ENCODE peak calls at places on chromosome 2, in four cellular contexts. P, O, D and Q are unnamed samples.

GRCh38 chr2:102592601-102593000 is 26.8 kb upstream of the SLC9A2 start:
- DNase-seq in D (no peak), P (no peak), O (no peak), Q (no peak)

GRCh38 chr2:24076849-24077534 is 866 bp upstream of the SF3B6 start:
- DNase-seq in D (peak; percentile 26), P (no peak), O (no peak), Q (no peak)

GRCh38 chr2:186995092-186995491 is 146.1 kb upstream of the ZSWIM2 start:
- DNase-seq in D (no peak), P (no peak), O (no peak), Q (no peak)

GRCh38 chr2:127086800-127087737 is 19.9 kb downstream of the BIN1 start:
- DNase-seq in O (peak; percentile 87), P (peak; percentile 89), D (no peak), Q (peak; percentile 71)

GRCh38 chr2:170396799-170397459 is 219.0 kb downstream of the MYO3B start:
- DNase-seq in P (no peak), D (peak; percentile 3), O (no peak), Q (no peak)

GRCh38 chr2:237131749-237132148 is 46.1 kb downstream of the COPS8 start:
- DNase-seq in D (no peak), P (no peak), O (no peak), Q (no peak)

GRCh38 chr2:60641866-60642788 is 88.7 kb upstream of the BCL11A start:
- DNase-seq in P (no peak), D (peak; percentile 26), O (no peak), Q (peak; percentile 13)

GRCh38 chr2:99880148-99880983 is 262.0 kb downstream of the AFF3 start:
- DNase-seq in P (no peak), D (no peak), O (no peak), Q (no peak)

GRCh38 chr2:238929242-238930081 is 81.6 kb downstream of the TWIST2 start:
- DNase-seq in D (no peak), P (peak; percentile 52), O (peak; percentile 87), Q (no peak)

GRCh38 chr2:207770602-207771404 is 1.1 kb upstream of the FZD5 start:
- DNase-seq in D (no peak), O (peak; percentile 67), P (peak; percentile 83), Q (peak; percentile 33)

GRCh38 chr2:96271995-96272394 is 6.0 kb downstream of the CIAO1 start:
- DNase-seq in P (no peak), D (no peak), O (no peak), Q (no peak)
- TF ChIP-seq POLR2AphosphoS5 in P (no peak), D (no peak), O (no peak), Q (no peak)

DNA sequence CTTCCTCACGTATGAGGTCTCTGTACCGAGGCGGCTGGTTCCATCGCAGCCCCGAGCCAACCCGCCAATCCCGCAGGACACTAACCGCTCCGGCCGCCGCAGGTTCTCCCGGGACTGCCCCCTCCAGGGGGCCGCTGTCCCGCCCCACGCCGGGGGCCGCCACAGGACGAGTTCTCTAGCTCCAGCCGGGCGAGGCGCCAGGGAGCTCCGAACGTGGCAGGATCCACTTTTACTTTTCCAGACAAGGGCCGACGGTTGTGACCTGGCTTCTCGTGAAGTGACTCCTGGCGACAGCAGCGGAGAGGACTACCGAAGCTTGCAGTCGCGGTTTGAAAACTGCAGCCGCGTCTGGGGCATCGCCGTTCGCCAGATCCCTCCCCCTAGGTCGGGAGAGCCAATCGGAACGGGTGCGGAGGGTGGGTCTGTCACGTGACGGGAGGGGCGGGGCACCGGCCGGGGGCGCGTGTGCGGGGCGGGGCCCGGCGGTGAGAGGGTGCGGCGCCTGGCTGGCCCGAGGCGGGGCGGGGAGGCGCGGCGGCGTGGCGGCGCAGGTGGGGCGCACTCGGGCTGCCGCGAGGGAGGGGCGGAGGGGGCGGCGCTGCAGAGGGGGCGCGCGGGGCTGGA is at the start of gene STK17B:
- DNase-seq in P (peak; percentile 99), D (peak; percentile 81), O (peak; percentile 98), Q (peak; percentile 81)
- TF ChIP-seq POLR2AphosphoS5 in P (peak; percentile 100), D (peak; percentile 98), O (peak; percentile 97), Q (peak; percentile 99)

GRCh38 chr2:235495373-235496238 is 1.8 kb downstream of the AGAP1 start:
- DNase-seq in O (no peak), D (no peak), P (no peak), Q (no peak)

GRCh38 chr2:235492850-235493344 is 946 bp upstream of the AGAP1 start:
- DNase-seq in O (peak; percentile 68), D (no peak), P (no peak), Q (no peak)

GRCh38 chr2:235493402-235493774 is 455 bp upstream of the AGAP1 start:
- DNase-seq in O (peak; percentile 84), D (no peak), P (no peak), Q (no peak)

GRCh38 chr2:235494716-235495372 is 1.0 kb downstream of the AGAP1 start:
- DNase-seq in P (no peak), D (no peak), O (peak; percentile 72), Q (no peak)

DNA sequence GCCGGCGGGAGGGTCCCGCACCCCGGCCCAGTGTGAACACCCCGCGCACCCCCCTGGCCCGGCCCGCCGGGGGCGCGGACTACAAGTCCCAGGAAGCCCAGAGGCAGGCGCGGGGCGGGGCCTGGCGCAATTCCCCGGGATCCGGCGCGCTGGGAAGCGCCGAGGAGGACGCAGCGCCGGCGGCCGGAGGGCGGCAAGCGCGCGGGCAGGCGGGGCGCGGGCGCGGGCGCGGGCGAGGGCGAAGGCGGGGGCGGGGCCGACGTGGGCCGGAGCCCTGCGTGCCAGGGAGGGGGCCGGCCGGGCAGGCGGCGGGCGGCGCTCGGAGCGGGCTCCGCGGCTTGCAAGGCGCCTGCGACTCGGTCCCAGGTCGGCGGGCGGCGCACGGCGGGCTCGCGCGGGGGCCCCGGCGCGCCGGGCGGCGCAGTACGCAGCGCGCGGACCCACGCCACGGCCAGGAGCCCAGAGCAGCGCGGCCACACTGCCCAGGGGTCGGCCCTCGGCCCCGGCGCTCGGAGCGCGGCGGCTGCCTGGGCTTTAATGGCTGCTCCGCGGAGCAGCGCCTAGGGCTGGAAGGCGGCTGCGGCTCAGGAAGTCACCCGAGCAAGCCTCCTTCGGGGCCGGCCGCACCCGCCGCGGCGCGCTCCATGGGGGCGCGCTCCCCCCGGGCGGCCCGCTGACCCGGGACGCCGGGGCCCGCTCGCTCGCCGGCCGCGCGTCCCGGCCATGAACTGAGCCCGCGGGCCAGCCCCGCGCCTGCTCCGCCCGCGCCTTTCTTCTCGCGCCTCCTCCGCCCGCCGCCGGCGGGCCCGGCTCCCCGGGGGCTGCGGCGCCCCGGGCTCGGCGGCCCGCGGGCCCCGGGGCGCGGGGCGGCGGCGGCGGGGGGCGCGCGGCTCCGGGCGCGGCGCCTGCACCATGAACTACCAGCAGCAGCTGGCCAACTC is at the start of gene AGAP1:
- DNase-seq in O (peak; percentile 93), P (peak; percentile 81), D (no peak), Q (no peak)
- TF ChIP-seq POLR2AphosphoS5 in O (no peak), P (peak; percentile 61), D (no peak), Q (no peak)

GRCh38 chr2:5692561-5693287 is 540 bp downstream of the SOX11 start:
- DNase-seq in O (no peak), D (no peak), P (peak; percentile 69), Q (no peak)
- TF ChIP-seq POLR2AphosphoS5 in O (no peak), D (no peak), P (no peak), Q (no peak)

GRCh38 chr2:73700111-73700510 is 37.0 kb downstream of the TPRKB start:
- DNase-seq in P (no peak), D (no peak), O (no peak), Q (no peak)
- TF ChIP-seq POLR2AphosphoS5 in P (no peak), D (no peak), O (no peak), Q (no peak)

GRCh38 chr2:190977505-190977904 is 36.5 kb downstream of the STAT1 start:
- DNase-seq in O (no peak), P (no peak), D (no peak), Q (no peak)
- TF ChIP-seq POLR2AphosphoS5 in O (no peak), P (no peak), D (no peak), Q (peak; percentile 69)

DNA sequence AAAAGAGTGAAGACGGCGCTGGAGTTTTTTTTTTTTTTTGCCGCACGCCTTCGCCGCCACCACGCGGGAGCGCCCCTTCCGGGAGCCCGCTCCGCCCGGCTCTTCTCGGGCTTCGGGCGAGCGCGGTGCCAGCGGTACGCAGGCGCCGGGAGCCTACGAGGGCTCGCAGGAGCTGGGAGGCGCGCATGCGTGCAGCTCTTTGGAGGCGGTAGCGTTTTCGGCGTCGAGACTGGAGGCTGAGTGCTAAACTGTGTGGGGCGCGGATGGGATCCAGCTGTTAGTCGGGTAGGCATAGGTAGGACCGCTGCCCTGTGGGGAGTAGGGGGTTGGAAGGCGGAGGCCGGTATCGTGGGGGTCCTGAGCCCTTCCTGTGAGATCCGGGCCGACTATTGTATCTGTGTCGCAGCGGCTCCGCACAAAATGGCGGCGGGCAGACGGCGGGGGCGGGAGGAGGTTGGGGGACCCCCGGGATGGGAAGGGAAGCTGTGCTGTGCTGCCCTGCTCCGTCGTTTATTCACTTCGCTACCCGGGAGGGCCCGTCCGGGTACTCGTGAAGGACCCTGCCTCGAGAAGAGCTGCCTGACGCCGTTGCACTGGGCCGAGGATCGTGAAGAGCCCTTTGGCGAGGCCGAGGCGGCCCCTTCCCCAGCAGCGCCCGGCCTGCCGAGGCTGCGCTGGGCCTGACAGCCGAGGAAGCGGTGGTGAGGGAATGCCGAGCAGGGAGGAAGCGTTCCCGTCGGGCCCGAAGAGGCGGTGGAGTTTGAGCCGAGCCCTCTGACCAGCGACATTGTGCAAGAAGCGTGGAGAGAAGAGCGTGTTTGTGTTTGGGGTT is at the start of gene ZNF638:
- DNase-seq in P (peak; percentile 98), D (peak; percentile 87), O (peak; percentile 95), Q (peak; percentile 93)
- TF ChIP-seq POLR2AphosphoS5 in P (peak; percentile 96), D (peak; percentile 75), O (peak; percentile 92), Q (peak; percentile 91)

GRCh38 chr2:240603846-240604245 is 17.3 kb downstream of the CAPN10 start:
- DNase-seq in D (no peak), O (peak; percentile 50), P (peak; percentile 66), Q (no peak)

GRCh38 chr2:240605867-240606743 is 19.2 kb upstream of the GPR35 start:
- DNase-seq in O (peak; percentile 52), P (peak; percentile 64), D (no peak), Q (no peak)

GRCh38 chr2:240603081-240603835 is 16.7 kb downstream of the CAPN10 start:
- DNase-seq in O (peak; percentile 46), D (no peak), P (peak; percentile 70), Q (no peak)

GRCh38 chr2:240604291-240604938 is 17.9 kb downstream of the CAPN10 start:
- DNase-seq in D (no peak), P (peak; percentile 89), O (peak; percentile 68), Q (peak; percentile 65)

DNA sequence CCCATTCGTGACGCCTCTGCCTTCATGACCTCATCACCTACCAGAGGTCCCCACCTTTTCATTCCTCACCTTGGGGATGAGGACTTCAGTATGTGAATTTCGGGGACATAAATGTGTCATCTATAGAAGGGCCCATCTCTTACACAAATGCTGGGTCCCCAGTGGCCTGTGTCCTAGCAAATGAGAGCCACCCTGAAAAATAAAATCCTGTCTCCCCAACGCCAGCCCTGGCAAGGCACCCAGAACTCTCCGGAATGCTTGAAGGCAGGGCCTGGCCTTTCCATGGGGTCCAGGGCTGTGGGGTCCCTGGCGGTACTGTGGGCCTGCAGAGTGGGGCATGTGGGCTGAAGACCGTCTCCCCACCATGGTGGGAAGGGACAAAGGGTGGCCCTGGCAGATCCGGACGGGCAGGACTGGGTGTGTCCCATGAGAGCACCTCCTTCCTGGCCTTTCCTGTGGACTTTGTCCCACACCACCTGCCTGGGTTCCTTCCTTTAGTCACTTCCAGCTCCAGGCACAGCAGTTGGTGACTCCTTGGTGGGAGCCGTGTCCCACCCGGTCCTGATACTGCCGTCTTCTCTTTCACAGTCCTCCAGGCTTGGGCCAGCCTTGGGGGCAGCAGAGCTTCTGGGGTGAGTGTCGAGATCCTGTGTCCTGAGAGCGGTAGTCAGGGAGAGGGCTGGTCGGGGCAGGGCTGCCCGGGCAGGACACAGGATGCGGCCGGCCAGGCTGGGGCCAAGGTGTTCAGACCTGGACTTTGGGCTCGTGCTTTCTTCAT is 18.6 kb downstream of the CAPN10 start:
- DNase-seq in D (no peak), O (peak; percentile 48), P (peak; percentile 70), Q (no peak)
- TF ChIP-seq POLR2AphosphoS5 in D (no peak), O (no peak), P (no peak), Q (no peak)